ENCODE peak calls at places on chromosomes 4 and X, in seven cellular contexts. T, Y, N, A, S, K and H are unnamed samples.

GRCh38 chrX:121009764-121010163 is 24.2 kb upstream of the CT47A1 start:
- DNase-seq in T (no peak), N (no peak), Y (no peak), K (no peak), S (no peak), A (no peak), H (no peak)

GRCh38 chrX:132652871-132653270 is 164.0 kb upstream of the MBNL3 start:
- DNase-seq in A (no peak), Y (no peak), K (no peak), T (no peak), S (no peak), N (no peak), H (no peak)

GRCh38 chr4:13102344-13102743 is 381.8 kb downstream of the RAB28 start:
- DNase-seq in A (no peak), T (no peak), S (no peak), K (no peak), N (no peak), Y (no peak), H (no peak)

GRCh38 chr4:159358226-159358625 is 255.3 kb downstream of the RAPGEF2 start:
- DNase-seq in A (peak), K (no peak), Y (peak), N (no peak), T (no peak), S (no peak), H (no peak)

GRCh38 chr4:3479358-3480101 is 16.4 kb downstream of the DOK7 start:
- DNase-seq in S (no peak), K (no peak), T (no peak), Y (no peak), A (no peak), N (no peak), H (no peak)

GRCh38 chr4:1550122-1551070 is 133.7 kb downstream of the FAM53A start:
- DNase-seq in A (no peak), S (no peak), Y (no peak), N (no peak), K (no peak), T (no peak), H (no peak)

GRCh38 chr4:53863731-53864130 is 200.7 kb downstream of the CHIC2 start:
- DNase-seq in S (no peak), Y (peak), A (no peak), K (no peak), T (no peak), N (no peak), H (no peak)

GRCh38 chrX:56788717-56789122 is 59.7 kb downstream of the NBDY start:
- DNase-seq in T (no peak), K (no peak), N (no peak), Y (no peak), S (no peak), A (peak), H (peak)

GRCh38 chrX:1355131-1355799 is 18.7 kb downstream of the IL3RA start:
- DNase-seq in A (no peak), S (peak), T (peak), Y (no peak), K (peak), N (peak), H (no peak)

GRCh38 chrX:42615161-42615563 is 162.8 kb downstream of the PPP1R2C start:
- DNase-seq in K (peak), S (peak), T (peak), A (no peak), Y (no peak), N (no peak), H (no peak)

GRCh38 chr4:76703676-76704075 is 194.3 kb downstream of the SOWAHB start:
- DNase-seq in K (no peak), N (no peak), A (no peak), Y (peak), T (no peak), S (no peak), H (no peak)

GRCh38 chrX:135112096-135112729 is 8.1 kb downstream of the ETDB start:
- DNase-seq in N (no peak), K (peak), S (peak), A (peak), T (peak), Y (peak), H (peak)

GRCh38 chr4:176631611-176632010 is 161.1 kb downstream of the VEGFC start:
- DNase-seq in Y (no peak), N (no peak), K (no peak), T (no peak), A (no peak), S (no peak), H (no peak)

GRCh38 chr4:176622251-176622968 is 170.3 kb downstream of the VEGFC start:
- DNase-seq in T (no peak), N (no peak), A (peak), K (no peak), S (no peak), Y (peak), H (no peak)

DNA sequence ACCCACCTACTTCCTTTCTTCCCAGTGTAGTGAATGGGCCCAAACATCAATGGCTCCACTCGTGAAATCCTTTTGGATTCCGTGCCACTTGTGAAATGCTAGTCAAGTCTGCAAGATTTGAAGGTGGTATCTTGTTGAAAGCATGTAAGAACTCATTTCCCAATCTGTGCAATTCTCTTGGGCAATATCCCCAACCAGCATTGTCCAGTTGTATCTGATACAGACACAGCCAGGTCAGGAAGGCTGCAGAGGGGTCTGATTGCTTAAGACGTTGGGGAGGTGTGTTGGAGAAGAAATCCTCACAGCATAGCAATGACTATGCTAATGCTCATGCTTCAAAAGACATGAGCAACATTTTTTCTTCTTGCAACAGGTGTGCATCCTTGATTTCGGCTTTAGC is 164.8 kb downstream of the VEGFC start:
- DNase-seq in T (no peak), A (no peak), Y (no peak), N (no peak), K (no peak), S (no peak), H (peak)
- H2BK5ac ChIP-seq in T (no peak), A (no peak), Y (no peak), N (no peak), K (no peak), S (no peak), H (no peak)

GRCh38 chr4:27412617-27413016 is 552.0 kb downstream of the STIM2 start:
- DNase-seq in S (no peak), A (no peak), Y (no peak), T (no peak), N (no peak), K (no peak), H (no peak)
- H2BK5ac ChIP-seq in S (no peak), A (no peak), Y (no peak), T (no peak), N (no peak), K (no peak), H (no peak)

GRCh38 chr4:99818661-99819060 is 2.0 kb downstream of the DAPP1 start:
- DNase-seq in Y (no peak), A (no peak), N (no peak), S (no peak), T (no peak), K (no peak), H (no peak)
- H2BK5ac ChIP-seq in Y (no peak), A (no peak), N (no peak), S (no peak), T (no peak), K (no peak), H (no peak)

DNA sequence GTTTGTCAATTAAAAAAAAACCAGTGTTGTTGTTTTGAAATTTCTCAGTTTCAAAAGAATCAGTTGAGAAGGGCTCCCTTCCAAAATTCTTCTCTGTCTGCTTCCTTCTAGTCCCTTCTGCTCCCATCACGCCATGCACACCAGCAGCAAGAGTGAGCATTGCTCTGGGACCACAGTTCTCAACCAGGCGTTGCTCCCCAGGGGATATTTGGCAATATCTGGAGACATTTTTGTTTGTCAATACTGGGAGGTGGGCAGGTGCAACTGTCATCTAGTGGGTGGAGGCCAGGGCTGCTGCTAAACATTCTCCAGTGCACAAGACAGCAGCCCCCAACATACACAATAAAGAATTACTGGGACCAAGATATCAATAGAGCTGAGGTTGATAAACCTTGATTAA is 74.8 kb upstream of the EGFL6 start:
- DNase-seq in K (no peak), Y (no peak), A (no peak), S (no peak), N (no peak), T (no peak), H (no peak)
- H2BK5ac ChIP-seq in K (no peak), Y (no peak), A (no peak), S (no peak), N (no peak), T (no peak), H (no peak)

GRCh38 chr4:72473434-72473900 is 95.6 kb downstream of the ADAMTS3 start:
- DNase-seq in Y (peak), A (no peak), S (peak), K (no peak), N (no peak), T (no peak), H (no peak)
- H2BK5ac ChIP-seq in Y (no peak), A (no peak), S (no peak), K (no peak), N (no peak), T (no peak), H (no peak)

GRCh38 chr4:8872402-8873291 is 1.0 kb upstream of the HMX1 start:
- DNase-seq in A (no peak), T (no peak), Y (no peak), S (no peak), K (peak), N (no peak), H (no peak)

GRCh38 chr4:8869002-8869878 is 2.4 kb downstream of the HMX1 start:
- DNase-seq in A (no peak), Y (no peak), K (no peak), N (no peak), S (no peak), T (no peak), H (no peak)

GRCh38 chr4:8871417-8872401 is at the start of gene HMX1:
- DNase-seq in N (no peak), Y (no peak), A (no peak), T (peak), K (peak), S (peak), H (peak)

GRCh38 chr4:8869879-8870646 is 1.6 kb downstream of the HMX1 start:
- DNase-seq in S (no peak), N (no peak), A (no peak), Y (no peak), K (peak), T (no peak), H (no peak)

DNA sequence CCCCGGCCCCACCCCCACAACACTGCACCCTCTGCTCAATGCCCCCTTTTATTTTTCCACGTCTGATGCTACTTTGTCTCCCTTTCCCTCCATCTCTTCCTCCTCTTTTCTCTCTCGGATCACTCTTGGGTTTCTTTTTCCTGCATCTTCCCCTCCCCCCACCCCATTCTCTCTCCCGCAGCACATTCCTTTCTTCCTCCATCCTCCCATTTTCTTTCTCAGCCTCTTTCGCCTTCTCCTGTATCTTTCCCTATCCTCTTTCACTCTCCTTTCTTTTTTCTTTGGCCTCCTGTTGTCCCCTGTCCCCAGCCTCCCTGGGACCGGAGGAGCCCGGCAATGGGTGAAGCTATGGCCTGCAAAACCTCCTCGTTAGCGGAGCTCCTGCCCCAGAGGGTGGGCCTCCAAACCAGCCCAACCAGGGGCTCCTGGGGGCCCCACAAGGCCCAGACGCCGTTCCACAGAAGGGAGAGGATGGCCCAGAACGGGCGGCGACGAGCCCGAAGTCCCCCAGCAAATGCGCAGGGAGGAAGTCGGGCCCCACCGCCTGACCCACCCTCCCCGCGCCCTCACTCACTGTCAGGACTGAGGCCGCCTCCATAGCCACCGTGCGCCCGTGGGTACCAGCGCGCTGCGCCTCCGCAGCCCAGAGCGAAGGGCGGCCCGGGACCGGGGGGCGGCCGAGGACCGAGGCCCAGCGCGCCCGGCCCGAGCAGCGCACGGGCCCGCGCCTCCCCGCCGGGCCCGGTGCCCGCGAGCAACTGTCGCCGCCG is 807 bp downstream of the HMX1 start:
- DNase-seq in N (no peak), T (no peak), K (peak), Y (no peak), S (no peak), A (no peak), H (no peak)
- H2BK5ac ChIP-seq in N (no peak), T (no peak), K (no peak), Y (no peak), S (no peak), A (no peak), H (no peak)

GRCh38 chrX:49986058-49986457 is 63.7 kb downstream of the CLCN5 start:
- DNase-seq in T (no peak), K (no peak), N (no peak), S (no peak), A (no peak), Y (no peak), H (no peak)

GRCh38 chrX:49987651-49988050 is 65.3 kb downstream of the CLCN5 start:
- DNase-seq in T (no peak), S (no peak), N (no peak), Y (no peak), A (no peak), K (no peak), H (no peak)

GRCh38 chrX:49992809-49993208 is 70.4 kb downstream of the CLCN5 start:
- DNase-seq in N (no peak), A (no peak), T (no peak), K (no peak), Y (no peak), S (no peak), H (no peak)

GRCh38 chrX:49991718-49992117 is 69.3 kb downstream of the CLCN5 start:
- DNase-seq in N (no peak), S (no peak), A (no peak), T (no peak), K (no peak), Y (no peak), H (no peak)

DNA sequence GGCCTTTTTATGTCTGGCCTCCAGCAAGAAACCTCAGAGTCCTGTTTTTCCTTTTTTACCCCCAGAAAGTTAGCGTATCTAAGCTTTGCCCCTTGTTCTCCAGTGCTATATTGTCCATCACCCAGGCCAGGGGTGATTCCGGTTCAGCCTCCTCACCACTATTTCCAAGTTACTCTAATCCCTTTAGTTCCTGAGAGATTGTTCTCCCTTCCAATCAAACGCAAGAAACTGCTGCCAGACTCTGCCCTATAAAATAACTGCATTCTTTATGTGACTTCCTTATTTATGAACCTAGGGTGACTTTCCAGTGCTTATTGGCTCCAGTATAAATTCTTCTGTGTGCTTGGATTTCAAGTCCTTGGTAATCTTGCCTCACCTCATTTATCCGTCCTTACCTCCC is 65.7 kb downstream of the CLCN5 start:
- DNase-seq in N (no peak), A (no peak), S (no peak), K (no peak), T (no peak), Y (no peak), H (no peak)
- H2BK5ac ChIP-seq in N (no peak), A (no peak), S (no peak), K (no peak), T (no peak), Y (no peak), H (no peak)